ENCODE peak calls at places on chromosome 19, in ten cellular contexts. G is lung; O is fibroblast of mammary gland; B is fibroblast of lung; Q is effector memory CD4-positive, alpha-beta T cell; T is CD4-positive, alpha-beta memory T cell; K is astrocyte of the spinal cord; L is ascending aorta; P is neuronal stem cell; M is AG10803. R is an unnamed sample.

GRCh38 chr19:6551607-6552450 is 21.0 kb downstream of the TNFSF9 start:
- DNase-seq in O (peak; percentile 27), L (no peak), M (no peak), B (no peak), Q (peak; percentile 36), K (no peak), P (no peak), G (no peak), T (peak; percentile 61), R (peak; percentile 24)

GRCh38 chr19:46812898-46813569 is 24.6 kb upstream of the SLC1A5 start:
- DNase-seq in B (no peak), K (no peak), Q (no peak), M (no peak), P (no peak), T (no peak), L (no peak), O (no peak), G (peak; percentile 36), R (no peak)

GRCh38 chr19:44875666-44876418 is 15.2 kb upstream of the TOMM40 start:
- DNase-seq in Q (no peak), M (peak; percentile 9), B (no peak), T (no peak), G (no peak), O (peak; percentile 40), K (peak; percentile 40), P (no peak), L (no peak), R (no peak)

GRCh38 chr19:22517496-22518411 is 95.6 kb upstream of the ZNF98 start:
- DNase-seq in M (no peak), B (no peak), P (no peak), K (no peak), O (no peak), G (no peak), L (no peak), Q (no peak), T (no peak), R (no peak)

GRCh38 chr19:7874080-7874856 is at the start of gene PRR36:
- DNase-seq in Q (no peak), M (no peak), K (no peak), P (peak; percentile 79), B (no peak), G (peak; percentile 63), O (no peak), T (peak; percentile 16), L (no peak), R (no peak)

GRCh38 chr19:55352040-55352439 is 2.5 kb downstream of the COX6B2 start:
- DNase-seq in B (no peak), K (no peak), G (no peak), P (no peak), O (no peak), Q (no peak), L (no peak), T (no peak), M (no peak), R (no peak)

GRCh38 chr19:16070366-16070990 is 5.8 kb upstream of the TPM4 start:
- DNase-seq in G (peak; percentile 88), K (no peak), Q (peak; percentile 82), B (no peak), T (peak; percentile 94), L (peak; percentile 75), M (no peak), O (no peak), P (no peak), R (peak; percentile 76)

GRCh38 chr19:49987159-49987698 is 26.3 kb upstream of the SIGLEC11 start:
- DNase-seq in G (peak; percentile 87), K (peak; percentile 90), Q (peak; percentile 47), T (peak; percentile 84), M (peak; percentile 86), L (peak; percentile 24), B (peak; percentile 92), O (peak; percentile 91), P (peak; percentile 99), R (peak; percentile 56)

GRCh38 chr19:41802770-41803169 is 6.4 kb downstream of the CEACAM3 start:
- DNase-seq in O (no peak), T (no peak), G (no peak), B (no peak), L (no peak), M (no peak), P (no peak), Q (no peak), K (no peak), R (no peak)

GRCh38 chr19:49631610-49632192 is 8.2 kb downstream of the RRAS start:
- DNase-seq in G (no peak), M (no peak), B (no peak), Q (no peak), K (no peak), L (no peak), P (no peak), O (no peak), T (no peak), R (no peak)

DNA sequence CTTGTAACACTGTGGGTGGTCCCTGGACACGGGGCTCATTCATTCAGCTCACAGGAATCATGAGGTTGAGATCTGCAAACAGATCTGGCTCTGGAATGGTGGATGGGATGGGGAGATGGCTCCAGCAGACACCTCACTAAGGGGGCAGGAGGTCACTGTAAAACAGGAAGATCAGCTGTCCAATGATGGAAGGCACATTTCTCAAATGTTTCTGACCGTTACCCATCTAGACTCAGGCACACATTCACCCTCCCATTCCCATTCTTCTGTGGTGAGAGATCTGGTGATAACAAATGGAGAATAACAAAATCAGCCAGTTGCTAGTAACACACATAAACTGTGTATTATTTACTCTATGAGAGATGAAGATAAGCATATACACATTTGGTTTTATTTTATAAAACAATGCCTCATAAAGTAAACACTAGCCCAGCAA is 236.0 kb downstream of the TSHZ3 start:
- DNase-seq in Q (no peak), L (no peak), O (no peak), B (no peak), P (no peak), M (peak; percentile 53), T (no peak), K (peak; percentile 27), G (no peak), R (no peak)
- H3K4me3 ChIP-seq in Q (no peak overlapping the region), L (no peak overlapping the region), O (no peak overlapping the region), B (no peak overlapping the region), P (no peak overlapping the region), M (no peak overlapping the region), T (no peak overlapping the region), K (no peak overlapping the region), G (no peak overlapping the region), R (no peak overlapping the region)

GRCh38 chr19:4800591-4801081 is 9.1 kb downstream of the FEM1A start:
- DNase-seq in G (peak; percentile 84), B (no peak), Q (no peak), T (no peak), L (no peak), M (no peak), O (no peak), K (no peak), P (no peak), R (no peak)

GRCh38 chr19:4791183-4792018 is at the start of gene FEM1A:
- DNase-seq in B (peak; percentile 100), G (peak; percentile 99), M (peak; percentile 100), K (peak; percentile 100), L (peak; percentile 100), Q (peak; percentile 98), T (peak; percentile 100), O (peak; percentile 100), P (peak; percentile 100), R (peak; percentile 100)

GRCh38 chr19:4795400-4795799 is 3.9 kb downstream of the FEM1A start:
- DNase-seq in O (peak; percentile 52), L (no peak), G (no peak), Q (no peak), B (no peak), K (no peak), T (no peak), M (no peak), P (no peak), R (no peak)

GRCh38 chr19:4794971-4795370 is 3.4 kb downstream of the FEM1A start:
- DNase-seq in B (no peak), G (no peak), O (no peak), M (no peak), Q (no peak), K (no peak), L (no peak), T (no peak), P (no peak), R (no peak)
- H3K4me3 ChIP-seq in B (no peak overlapping the region), G (no peak overlapping the region), O (no peak overlapping the region), M (no peak overlapping the region), Q (no peak overlapping the region), K (no peak overlapping the region), L (no peak overlapping the region), T (no peak overlapping the region), P (no peak overlapping the region), R (no peak overlapping the region)

GRCh38 chr19:13408889-13409518 is 97.3 kb downstream of the CACNA1A start:
- DNase-seq in K (no peak), G (no peak), P (peak; percentile 58), Q (no peak), T (no peak), B (no peak), L (no peak), M (no peak), O (no peak), R (no peak)

GRCh38 chr19:13411899-13412298 is 94.4 kb downstream of the CACNA1A start:
- DNase-seq in P (no peak), B (no peak), K (no peak), G (no peak), T (no peak), O (no peak), L (no peak), M (no peak), Q (no peak), R (no peak)

DNA sequence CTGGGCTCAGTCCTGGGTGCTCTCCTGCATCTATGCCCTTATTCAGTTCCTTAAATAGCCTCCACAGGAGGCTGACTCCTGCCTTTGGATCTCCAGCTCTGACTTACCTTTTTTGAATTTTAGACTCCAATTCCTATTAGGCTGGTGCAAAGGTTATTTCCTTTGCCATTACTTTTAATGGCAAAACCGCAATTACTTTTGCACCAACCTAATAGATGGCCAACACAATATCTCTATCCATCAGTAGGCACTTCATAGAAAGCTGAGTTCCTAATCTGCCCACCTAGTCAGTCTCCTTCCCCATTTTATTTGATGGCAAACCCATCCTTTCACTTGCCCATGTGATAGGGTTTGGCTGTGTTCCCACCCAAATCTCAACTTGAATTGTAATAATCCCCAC is 95.3 kb downstream of the CACNA1A start:
- DNase-seq in O (no peak), G (no peak), P (no peak), Q (no peak), L (no peak), B (no peak), T (no peak), M (no peak), K (no peak), R (no peak)
- H3K4me3 ChIP-seq in O (no peak overlapping the region), G (no peak overlapping the region), P (no peak overlapping the region), Q (no peak overlapping the region), L (no peak overlapping the region), B (no peak overlapping the region), T (no peak overlapping the region), M (no peak overlapping the region), K (no peak overlapping the region), R (no peak overlapping the region)

DNA sequence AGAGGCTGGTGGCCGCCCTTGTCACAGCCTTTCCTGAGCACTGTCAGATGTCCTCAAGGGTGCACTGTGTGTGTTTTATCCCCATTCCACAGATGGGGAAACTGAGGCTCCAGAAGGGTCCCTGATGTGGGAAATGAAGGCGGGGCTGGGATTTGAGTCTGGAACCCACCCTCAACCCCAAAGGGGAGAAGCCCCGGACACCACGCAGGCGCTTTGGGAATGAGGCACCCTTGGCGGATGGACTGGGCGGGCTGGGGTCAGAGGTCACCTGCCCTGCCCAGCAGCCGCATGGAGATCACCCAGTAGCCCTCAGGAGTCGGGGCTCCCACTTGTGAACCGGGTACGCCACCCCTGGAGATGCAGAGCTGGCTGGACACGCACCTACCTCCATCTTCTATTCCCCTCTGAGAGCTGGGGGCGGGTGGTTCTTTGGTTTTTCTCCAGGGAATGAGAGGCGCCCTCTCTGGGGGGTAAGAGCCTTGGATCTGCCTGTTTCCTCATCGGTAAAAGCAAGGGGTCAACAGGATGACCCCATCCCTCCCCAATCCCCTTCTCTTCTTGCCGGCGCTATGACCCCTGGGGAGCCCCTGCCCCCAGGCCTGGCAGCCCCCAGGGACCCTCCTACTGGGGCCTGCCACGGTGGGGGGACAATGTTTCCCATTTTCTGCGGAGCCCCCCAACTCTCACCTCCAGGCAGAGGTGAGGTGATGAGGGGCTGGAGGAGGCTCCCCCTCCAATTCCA is 8.3 kb upstream of the ONECUT3 start:
- DNase-seq in T (no peak), O (no peak), M (no peak), L (no peak), P (no peak), B (no peak), Q (no peak), K (no peak), G (no peak), R (no peak)
- H3K4me3 ChIP-seq in T (no peak overlapping the region), O (no peak overlapping the region), M (no peak overlapping the region), L (no peak overlapping the region), P (no peak overlapping the region), B (no peak overlapping the region), Q (no peak overlapping the region), K (no peak overlapping the region), G (no peak overlapping the region), R (no peak overlapping the region)

R was measured in CD4-positive, CD25-positive, alpha-beta regulatory T cell.